ENCODE peak calls at places on chromosomes 6 and 20, in eight cellular contexts. One of them, this sample, is unnamed.

GRCh38 chr20:63854766-63855362 is 6.4 kb upstream of the ABHD16B start:
- DNase-seq in fibroblast of mammary gland: no peak
- DNase-seq in lower leg skin: no peak
- DNase-seq in ascending aorta: no peak
- DNase-seq in body of pancreas: no peak
- DNase-seq in sigmoid colon: no peak
- DNase-seq in IMR-90: no peak
- DNase-seq in fibroblast of pulmonary artery: no peak
- DNase-seq in this sample: no peak

GRCh38 chr6:66662196-66662595 is 955.2 kb upstream of the EYS start:
- DNase-seq in fibroblast of pulmonary artery: peak
- DNase-seq in lower leg skin: no peak
- DNase-seq in body of pancreas: no peak
- DNase-seq in IMR-90: peak
- DNase-seq in fibroblast of mammary gland: peak
- DNase-seq in sigmoid colon: no peak
- DNase-seq in ascending aorta: no peak
- DNase-seq in this sample: peak

GRCh38 chr6:159109391-159109790 is 59.8 kb upstream of the FNDC1 start:
- DNase-seq in fibroblast of pulmonary artery: no peak
- DNase-seq in IMR-90: no peak
- DNase-seq in ascending aorta: no peak
- DNase-seq in body of pancreas: no peak
- DNase-seq in sigmoid colon: no peak
- DNase-seq in lower leg skin: peak
- DNase-seq in fibroblast of mammary gland: no peak
- DNase-seq in this sample: no peak

GRCh38 chr6:136751478-136751956 is 40.8 kb downstream of the MAP3K5 start:
- DNase-seq in fibroblast of mammary gland: peak
- DNase-seq in fibroblast of pulmonary artery: no peak
- DNase-seq in body of pancreas: no peak
- DNase-seq in sigmoid colon: no peak
- DNase-seq in IMR-90: peak
- DNase-seq in lower leg skin: no peak
- DNase-seq in ascending aorta: no peak
- DNase-seq in this sample: no peak

GRCh38 chr20:2652724-2653510 is 485 bp downstream of the NOP56 start:
- DNase-seq in fibroblast of pulmonary artery: peak
- DNase-seq in lower leg skin: peak
- DNase-seq in fibroblast of mammary gland: no peak
- DNase-seq in body of pancreas: no peak
- DNase-seq in ascending aorta: no peak
- DNase-seq in IMR-90: no peak
- DNase-seq in sigmoid colon: no peak
- DNase-seq in this sample: peak

GRCh38 chr20:58894652-58895051 is 42.1 kb downstream of the GNAS start:
- DNase-seq in lower leg skin: no peak
- DNase-seq in body of pancreas: no peak
- DNase-seq in ascending aorta: no peak
- DNase-seq in IMR-90: no peak
- DNase-seq in sigmoid colon: no peak
- DNase-seq in fibroblast of pulmonary artery: no peak
- DNase-seq in fibroblast of mammary gland: no peak
- DNase-seq in this sample: no peak

GRCh38 chr20:54340667-54341081 is 132.8 kb downstream of the PFDN4 start:
- DNase-seq in ascending aorta: no peak
- DNase-seq in lower leg skin: no peak
- DNase-seq in body of pancreas: no peak
- DNase-seq in fibroblast of pulmonary artery: peak
- DNase-seq in fibroblast of mammary gland: peak
- DNase-seq in sigmoid colon: no peak
- DNase-seq in IMR-90: peak
- DNase-seq in this sample: peak

GRCh38 chr6:30325150-30325872 is 1.4 kb upstream of the TRIM39 start:
- DNase-seq in lower leg skin: no peak
- DNase-seq in ascending aorta: no peak
- DNase-seq in fibroblast of mammary gland: peak
- DNase-seq in fibroblast of pulmonary artery: peak
- DNase-seq in body of pancreas: peak
- DNase-seq in sigmoid colon: peak
- DNase-seq in IMR-90: peak
- DNase-seq in this sample: peak

GRCh38 chr6:82416346-82416745 is 52.7 kb downstream of the TPBG start:
- DNase-seq in fibroblast of mammary gland: no peak
- DNase-seq in IMR-90: no peak
- DNase-seq in lower leg skin: no peak
- DNase-seq in ascending aorta: no peak
- DNase-seq in fibroblast of pulmonary artery: no peak
- DNase-seq in sigmoid colon: no peak
- DNase-seq in body of pancreas: no peak
- DNase-seq in this sample: no peak

GRCh38 chr20:46118481-46119020 is 437 bp downstream of the CD40 start:
- DNase-seq in body of pancreas: peak
- DNase-seq in IMR-90: no peak
- DNase-seq in ascending aorta: no peak
- DNase-seq in fibroblast of pulmonary artery: no peak
- DNase-seq in lower leg skin: no peak
- DNase-seq in fibroblast of mammary gland: peak
- DNase-seq in sigmoid colon: peak
- DNase-seq in this sample: no peak

GRCh38 chr6:169251371-169251802 is 2.3 kb downstream of the THBS2 start:
- DNase-seq in body of pancreas: no peak
- DNase-seq in fibroblast of pulmonary artery: no peak
- DNase-seq in ascending aorta: no peak
- DNase-seq in lower leg skin: peak
- DNase-seq in sigmoid colon: no peak
- DNase-seq in fibroblast of mammary gland: no peak
- DNase-seq in IMR-90: no peak
- DNase-seq in this sample: no peak

GRCh38 chr20:10077886-10078285 is 43.1 kb downstream of the ANKEF1 start:
- DNase-seq in fibroblast of mammary gland: no peak
- DNase-seq in sigmoid colon: no peak
- DNase-seq in body of pancreas: no peak
- DNase-seq in IMR-90: no peak
- DNase-seq in fibroblast of pulmonary artery: no peak
- DNase-seq in lower leg skin: no peak
- DNase-seq in ascending aorta: no peak
- DNase-seq in this sample: no peak

GRCh38 chr6:96015791-96016776 is at the start of gene FUT9:
- DNase-seq in IMR-90: no peak
- DNase-seq in sigmoid colon: peak
- DNase-seq in lower leg skin: no peak
- DNase-seq in ascending aorta: no peak
- DNase-seq in fibroblast of mammary gland: no peak
- DNase-seq in fibroblast of pulmonary artery: no peak
- DNase-seq in body of pancreas: peak
- DNase-seq in this sample: no peak

GRCh38 chr6:31559958-31560696 is 12.0 kb upstream of the LTA start:
- DNase-seq in fibroblast of pulmonary artery: peak
- DNase-seq in sigmoid colon: peak
- DNase-seq in lower leg skin: no peak
- DNase-seq in body of pancreas: no peak
- DNase-seq in IMR-90: peak
- DNase-seq in ascending aorta: no peak
- DNase-seq in fibroblast of mammary gland: peak
- DNase-seq in this sample: peak

GRCh38 chr6:30364591-30364990 is 19.6 kb downstream of the RPP21 start:
- DNase-seq in lower leg skin: no peak
- DNase-seq in fibroblast of mammary gland: no peak
- DNase-seq in fibroblast of pulmonary artery: no peak
- DNase-seq in body of pancreas: no peak
- DNase-seq in sigmoid colon: no peak
- DNase-seq in IMR-90: no peak
- DNase-seq in ascending aorta: no peak
- DNase-seq in this sample: no peak

GRCh38 chr20:31751126-31751525 is 12.0 kb downstream of the TPX2 start:
- DNase-seq in fibroblast of pulmonary artery: peak
- DNase-seq in fibroblast of mammary gland: peak
- DNase-seq in lower leg skin: no peak
- DNase-seq in sigmoid colon: no peak
- DNase-seq in ascending aorta: no peak
- DNase-seq in IMR-90: peak
- DNase-seq in body of pancreas: no peak
- DNase-seq in this sample: peak

GRCh38 chr20:63737940-63738686 is 1.5 kb upstream of the SLC2A4RG start:
- DNase-seq in fibroblast of pulmonary artery: no peak
- DNase-seq in fibroblast of mammary gland: no peak
- DNase-seq in ascending aorta: no peak
- DNase-seq in IMR-90: no peak
- DNase-seq in lower leg skin: peak
- DNase-seq in sigmoid colon: peak
- DNase-seq in body of pancreas: no peak
- DNase-seq in this sample: no peak

GRCh38 chr20:38609828-38610227 is 8.2 kb downstream of the ARHGAP40 start:
- DNase-seq in fibroblast of pulmonary artery: no peak
- DNase-seq in fibroblast of mammary gland: no peak
- DNase-seq in ascending aorta: no peak
- DNase-seq in lower leg skin: no peak
- DNase-seq in IMR-90: no peak
- DNase-seq in body of pancreas: no peak
- DNase-seq in sigmoid colon: no peak
- DNase-seq in this sample: no peak

DNA sequence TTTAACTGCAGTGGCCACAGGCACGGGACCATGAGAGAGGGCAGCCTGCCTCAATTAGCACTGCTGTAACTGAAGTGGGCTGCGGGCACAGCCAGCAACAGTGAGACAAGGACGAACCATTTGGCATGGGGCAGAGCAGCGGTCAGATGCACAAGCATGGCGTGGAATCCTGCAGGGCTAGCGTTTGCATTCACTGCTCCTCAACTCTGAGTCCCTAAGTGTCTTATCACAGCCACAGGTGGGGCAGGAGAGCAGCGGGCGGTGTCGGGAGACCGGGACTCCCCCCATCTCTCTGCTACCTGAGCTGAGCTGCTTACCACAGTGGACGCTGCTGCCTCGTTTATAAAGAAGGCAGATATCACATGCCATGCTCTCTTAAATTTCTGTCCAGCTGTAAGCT is 31.3 kb upstream of the PDE10A start:
- DNase-seq in fibroblast of mammary gland: no peak
- DNase-seq in lower leg skin: no peak
- DNase-seq in body of pancreas: no peak
- DNase-seq in sigmoid colon: no peak
- DNase-seq in fibroblast of pulmonary artery: no peak
- DNase-seq in IMR-90: no peak
- DNase-seq in ascending aorta: no peak
- DNase-seq in this sample: no peak
- H3K4me3 ChIP-seq in fibroblast of mammary gland: no peak
- H3K4me3 ChIP-seq in lower leg skin: no peak
- H3K4me3 ChIP-seq in body of pancreas: no peak
- H3K4me3 ChIP-seq in sigmoid colon: no peak
- H3K4me3 ChIP-seq in fibroblast of pulmonary artery: no peak
- H3K4me3 ChIP-seq in IMR-90: no peak
- H3K4me3 ChIP-seq in ascending aorta: no peak
- H3K4me3 ChIP-seq in this sample: no peak

GRCh38 chr6:151100326-151100725 is 139.4 kb upstream of the AKAP12 start:
- DNase-seq in ascending aorta: no peak
- DNase-seq in sigmoid colon: peak
- DNase-seq in fibroblast of mammary gland: no peak
- DNase-seq in fibroblast of pulmonary artery: no peak
- DNase-seq in IMR-90: no peak
- DNase-seq in lower leg skin: no peak
- DNase-seq in body of pancreas: no peak
- DNase-seq in this sample: no peak
- TF ChIP-seq CTCF in ascending aorta: no peak
- TF ChIP-seq CTCF in sigmoid colon: no peak
- TF ChIP-seq CTCF in fibroblast of mammary gland: no peak
- TF ChIP-seq CTCF in fibroblast of pulmonary artery: no peak
- TF ChIP-seq CTCF in IMR-90: no peak
- TF ChIP-seq CTCF in lower leg skin: no peak
- TF ChIP-seq CTCF in body of pancreas: no peak
- TF ChIP-seq CTCF in this sample: no peak

GRCh38 chr20:50146214-50146613 is 7.3 kb downstream of the PEDS1 start:
- DNase-seq in ascending aorta: no peak
- DNase-seq in body of pancreas: no peak
- DNase-seq in IMR-90: peak
- DNase-seq in sigmoid colon: no peak
- DNase-seq in lower leg skin: no peak
- DNase-seq in fibroblast of pulmonary artery: no peak
- DNase-seq in fibroblast of mammary gland: no peak
- DNase-seq in this sample: no peak

GRCh38 chr20:50152394-50153152 is 950 bp downstream of the PEDS1 start:
- DNase-seq in ascending aorta: no peak
- DNase-seq in fibroblast of pulmonary artery: no peak
- DNase-seq in lower leg skin: no peak
- DNase-seq in IMR-90: no peak
- DNase-seq in sigmoid colon: no peak
- DNase-seq in body of pancreas: no peak
- DNase-seq in fibroblast of mammary gland: no peak
- DNase-seq in this sample: no peak

GRCh38 chr20:50146732-50147662 is 6.5 kb downstream of the PEDS1 start:
- DNase-seq in body of pancreas: no peak
- DNase-seq in fibroblast of pulmonary artery: no peak
- DNase-seq in ascending aorta: peak
- DNase-seq in sigmoid colon: no peak
- DNase-seq in IMR-90: peak
- DNase-seq in fibroblast of mammary gland: no peak
- DNase-seq in lower leg skin: peak
- DNase-seq in this sample: peak

GRCh38 chr20:50151034-50151743 is 2.3 kb downstream of the PEDS1 start:
- DNase-seq in ascending aorta: no peak
- DNase-seq in body of pancreas: peak
- DNase-seq in fibroblast of pulmonary artery: no peak
- DNase-seq in IMR-90: no peak
- DNase-seq in sigmoid colon: no peak
- DNase-seq in lower leg skin: no peak
- DNase-seq in fibroblast of mammary gland: peak
- DNase-seq in this sample: no peak

GRCh38 chr20:50149481-50150254 is 3.9 kb downstream of the PEDS1 start:
- DNase-seq in lower leg skin: no peak
- DNase-seq in fibroblast of mammary gland: no peak
- DNase-seq in body of pancreas: peak
- DNase-seq in fibroblast of pulmonary artery: no peak
- DNase-seq in sigmoid colon: no peak
- DNase-seq in IMR-90: no peak
- DNase-seq in ascending aorta: no peak
- DNase-seq in this sample: no peak
- H3K4me3 ChIP-seq in lower leg skin: no peak
- H3K4me3 ChIP-seq in fibroblast of mammary gland: no peak
- H3K4me3 ChIP-seq in body of pancreas: no peak
- H3K4me3 ChIP-seq in fibroblast of pulmonary artery: no peak
- H3K4me3 ChIP-seq in sigmoid colon: no peak
- H3K4me3 ChIP-seq in IMR-90: no peak
- H3K4me3 ChIP-seq in ascending aorta: no peak
- H3K4me3 ChIP-seq in this sample: no peak

DNA sequence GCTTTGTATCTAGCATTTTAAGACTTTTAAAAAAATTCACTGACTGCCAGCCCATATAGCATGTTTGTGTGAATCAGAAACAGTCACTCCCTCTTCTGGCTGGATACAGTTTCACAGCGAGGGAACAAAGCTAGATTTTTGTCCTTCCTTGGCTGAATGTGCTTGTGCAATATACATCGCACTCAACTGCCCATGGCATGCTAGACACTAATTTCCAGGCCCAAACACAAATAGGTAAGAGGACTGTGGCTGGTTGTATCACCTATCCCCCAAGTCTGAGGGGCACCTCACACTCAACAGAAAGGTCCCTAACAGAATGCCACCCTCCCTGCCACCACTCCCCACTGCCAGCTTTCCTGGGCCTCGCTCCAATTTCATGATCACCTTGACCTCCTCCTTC is 16.2 kb upstream of the BLCAP start:
- DNase-seq in body of pancreas: no peak
- DNase-seq in IMR-90: peak
- DNase-seq in ascending aorta: no peak
- DNase-seq in fibroblast of pulmonary artery: peak
- DNase-seq in lower leg skin: no peak
- DNase-seq in fibroblast of mammary gland: peak
- DNase-seq in sigmoid colon: no peak
- DNase-seq in this sample: no peak
- TF ChIP-seq CTCF in body of pancreas: no peak
- TF ChIP-seq CTCF in IMR-90: peak
- TF ChIP-seq CTCF in ascending aorta: no peak
- TF ChIP-seq CTCF in fibroblast of pulmonary artery: peak
- TF ChIP-seq CTCF in lower leg skin: no peak
- TF ChIP-seq CTCF in fibroblast of mammary gland: peak
- TF ChIP-seq CTCF in sigmoid colon: no peak
- TF ChIP-seq CTCF in this sample: peak

This sample was measured in astrocyte of the spinal cord.